ENCODE peak calls at places on chromosome 21, in six cellular contexts. One of them, this sample, is unnamed.

GRCh38 chr21:43764576-43765495 is 11.3 kb downstream of the CSTB start:
- DNase-seq in HepG2: no peak
- DNase-seq in K562: no peak
- DNase-seq in GM12878: no peak
- DNase-seq in SK-N-SH: no peak
- DNase-seq in H1: no peak
- DNase-seq in this sample: no peak

GRCh38 chr21:28776251-28776650 is 216.4 kb downstream of the LTN1 start:
- DNase-seq in GM12878: no peak
- DNase-seq in SK-N-SH: no peak
- DNase-seq in HepG2: no peak
- DNase-seq in K562: no peak
- DNase-seq in H1: no peak
- DNase-seq in this sample: no peak

GRCh38 chr21:29190920-29191319 is 60.5 kb downstream of the MAP3K7CL start:
- DNase-seq in HepG2: peak
- DNase-seq in SK-N-SH: no peak
- DNase-seq in H1: no peak
- DNase-seq in GM12878: no peak
- DNase-seq in K562: no peak
- DNase-seq in this sample: peak

GRCh38 chr21:35438643-35439404 is 389.7 kb upstream of the RUNX1 start:
- DNase-seq in K562: no peak
- DNase-seq in GM12878: peak
- DNase-seq in H1: no peak
- DNase-seq in SK-N-SH: no peak
- DNase-seq in HepG2: no peak
- DNase-seq in this sample: no peak

GRCh38 chr21:34544032-34544496 is 32.1 kb upstream of the KCNE1 start:
- DNase-seq in H1: peak
- DNase-seq in HepG2: peak
- DNase-seq in GM12878: no peak
- DNase-seq in SK-N-SH: peak
- DNase-seq in K562: peak
- DNase-seq in this sample: peak

GRCh38 chr21:10627316-10627863 is 106.0 kb downstream of the TPTE start:
- DNase-seq in HepG2: no peak
- DNase-seq in K562: no peak
- DNase-seq in GM12878: no peak
- DNase-seq in SK-N-SH: no peak
- DNase-seq in H1: no peak
- DNase-seq in this sample: no peak

GRCh38 chr21:39037807-39038405 is 145.3 kb downstream of the PSMG1 start:
- DNase-seq in H1: peak
- DNase-seq in SK-N-SH: no peak
- DNase-seq in GM12878: no peak
- DNase-seq in K562: peak
- DNase-seq in HepG2: no peak
- DNase-seq in this sample: no peak

GRCh38 chr21:37724201-37724600 is 192.1 kb downstream of the KCNJ6 start:
- DNase-seq in K562: no peak
- DNase-seq in GM12878: no peak
- DNase-seq in H1: no peak
- DNase-seq in SK-N-SH: no peak
- DNase-seq in HepG2: no peak
- DNase-seq in this sample: no peak

GRCh38 chr21:45366476-45366875 is 38.5 kb upstream of the COL18A1 start:
- DNase-seq in H1: no peak
- DNase-seq in HepG2: no peak
- DNase-seq in SK-N-SH: no peak
- DNase-seq in K562: no peak
- DNase-seq in GM12878: no peak
- DNase-seq in this sample: no peak

GRCh38 chr21:45365186-45365607 is 39.8 kb upstream of the COL18A1 start:
- DNase-seq in H1: no peak
- DNase-seq in GM12878: no peak
- DNase-seq in HepG2: no peak
- DNase-seq in SK-N-SH: no peak
- DNase-seq in K562: no peak
- DNase-seq in this sample: no peak

GRCh38 chr21:45365608-45366241 is 39.2 kb upstream of the COL18A1 start:
- DNase-seq in H1: no peak
- DNase-seq in SK-N-SH: no peak
- DNase-seq in HepG2: peak
- DNase-seq in K562: no peak
- DNase-seq in GM12878: no peak
- DNase-seq in this sample: peak

GRCh38 chr21:45366931-45367401 is 38.0 kb upstream of the COL18A1 start:
- DNase-seq in K562: peak
- DNase-seq in HepG2: peak
- DNase-seq in H1: no peak
- DNase-seq in GM12878: no peak
- DNase-seq in SK-N-SH: peak
- DNase-seq in this sample: peak

DNA sequence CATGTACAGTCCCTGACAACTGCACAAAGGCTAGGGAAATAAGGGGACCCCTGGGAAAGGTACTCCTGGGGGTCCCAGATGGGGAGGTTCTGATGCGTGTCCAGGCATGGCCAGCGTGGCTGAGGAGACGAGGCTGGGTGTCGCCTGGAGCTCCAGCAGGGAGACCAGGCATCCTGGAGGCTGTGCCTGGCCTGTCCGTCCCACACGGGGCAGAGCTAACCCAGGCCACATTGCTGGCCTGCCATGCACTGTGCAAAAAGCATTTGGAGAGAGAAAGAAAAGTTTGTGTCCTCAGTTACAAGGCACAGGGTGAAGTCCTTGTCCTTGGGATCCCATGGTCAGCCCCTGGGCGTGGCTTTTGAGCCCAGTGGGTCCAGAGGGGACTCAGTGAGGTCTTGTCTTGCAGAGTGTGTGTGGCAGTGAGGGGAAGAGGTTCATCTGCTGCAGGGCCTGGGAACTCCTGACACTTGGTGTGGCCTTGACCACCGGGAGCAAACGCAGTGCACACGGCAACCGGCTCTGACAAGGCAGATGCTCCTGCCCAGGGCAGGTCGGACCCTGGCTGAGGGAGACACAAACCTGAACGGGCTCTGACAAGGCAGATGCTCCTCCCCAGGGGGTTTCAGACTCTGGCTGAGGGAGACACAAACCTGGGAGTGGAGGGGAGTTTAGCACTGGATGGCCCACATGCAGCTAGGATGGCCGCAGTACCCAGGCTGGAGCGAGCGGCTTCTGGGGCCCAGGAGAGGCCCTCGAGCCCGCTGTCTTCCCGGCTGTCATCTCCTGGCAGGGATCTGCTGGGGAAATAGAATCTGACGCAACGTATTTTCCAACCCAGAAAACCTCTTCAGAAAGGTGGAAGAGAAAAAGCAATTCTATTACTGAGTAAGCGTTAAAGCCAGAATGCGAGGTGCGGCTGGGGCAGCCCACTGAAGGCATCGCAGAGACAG is 37.3 kb upstream of the COL18A1 start:
- DNase-seq in K562: no peak
- DNase-seq in GM12878: no peak
- DNase-seq in H1: no peak
- DNase-seq in HepG2: peak
- DNase-seq in SK-N-SH: peak
- DNase-seq in this sample: no peak
- TF ChIP-seq CHD2 in K562: no peak
- TF ChIP-seq CHD2 in GM12878: no peak
- TF ChIP-seq CHD2 in H1: no peak
- TF ChIP-seq CHD2 in HepG2: no peak
- TF ChIP-seq CHD2 in SK-N-SH: no peak
- TF ChIP-seq CHD2 in this sample: no peak

GRCh38 chr21:36583591-36583990 is 103.7 kb upstream of the CLDN14 start:
- DNase-seq in H1: no peak
- DNase-seq in HepG2: no peak
- DNase-seq in GM12878: no peak
- DNase-seq in SK-N-SH: no peak
- DNase-seq in K562: no peak
- DNase-seq in this sample: no peak

GRCh38 chr21:36584980-36585940 is 105.3 kb upstream of the CLDN14 start:
- DNase-seq in K562: no peak
- DNase-seq in SK-N-SH: no peak
- DNase-seq in H1: no peak
- DNase-seq in HepG2: no peak
- DNase-seq in GM12878: no peak
- DNase-seq in this sample: peak

GRCh38 chr21:36591326-36591970 is 107.5 kb upstream of the SIM2 start:
- DNase-seq in K562: no peak
- DNase-seq in SK-N-SH: no peak
- DNase-seq in GM12878: no peak
- DNase-seq in H1: no peak
- DNase-seq in HepG2: no peak
- DNase-seq in this sample: no peak

GRCh38 chr21:36587388-36587787 is 107.5 kb upstream of the CLDN14 start:
- DNase-seq in SK-N-SH: no peak
- DNase-seq in K562: no peak
- DNase-seq in HepG2: no peak
- DNase-seq in GM12878: no peak
- DNase-seq in H1: no peak
- DNase-seq in this sample: peak

DNA sequence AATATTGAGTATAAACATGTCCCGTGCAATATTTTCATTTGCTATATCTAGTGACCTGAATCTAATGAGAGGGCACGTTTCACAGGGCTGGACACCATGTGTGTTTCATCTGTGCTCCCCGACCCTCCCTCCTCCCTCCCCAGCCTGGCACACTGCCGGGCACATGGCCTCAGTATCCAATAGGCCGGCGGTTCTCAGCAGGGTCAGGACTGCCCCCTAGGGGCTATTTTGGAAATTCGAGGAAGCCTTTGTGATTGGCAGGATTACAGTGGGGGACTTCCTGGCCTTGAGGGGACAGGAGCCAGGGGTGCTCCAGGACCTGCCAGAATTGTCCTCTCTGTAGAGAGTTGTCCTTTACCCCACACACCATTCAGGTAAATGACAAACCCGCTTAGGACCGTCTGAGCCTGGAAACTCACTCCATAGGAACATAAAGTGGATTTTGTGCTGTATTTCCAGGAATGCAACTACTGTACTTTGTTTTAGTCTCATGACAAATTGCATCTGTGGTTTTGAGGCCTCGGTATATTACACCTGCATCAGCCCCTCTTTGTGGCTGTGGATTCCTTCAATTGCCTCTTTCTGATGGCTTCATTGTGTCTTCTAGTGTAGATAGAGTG is 109.5 kb upstream of the SIM2 start:
- DNase-seq in SK-N-SH: peak
- DNase-seq in GM12878: peak
- DNase-seq in HepG2: peak
- DNase-seq in H1: peak
- DNase-seq in K562: peak
- DNase-seq in this sample: peak
- TF ChIP-seq CHD2 in SK-N-SH: no peak
- TF ChIP-seq CHD2 in GM12878: no peak
- TF ChIP-seq CHD2 in HepG2: no peak
- TF ChIP-seq CHD2 in H1: no peak
- TF ChIP-seq CHD2 in K562: no peak
- TF ChIP-seq CHD2 in this sample: no peak

GRCh38 chr21:15688809-15689208 is 41.0 kb upstream of the USP25 start:
- DNase-seq in H1: no peak
- DNase-seq in K562: no peak
- DNase-seq in SK-N-SH: no peak
- DNase-seq in GM12878: no peak
- DNase-seq in HepG2: no peak
- DNase-seq in this sample: no peak
- TF ChIP-seq CHD2 in H1: no peak
- TF ChIP-seq CHD2 in K562: no peak
- TF ChIP-seq CHD2 in SK-N-SH: no peak
- TF ChIP-seq CHD2 in GM12878: no peak
- TF ChIP-seq CHD2 in HepG2: no peak
- TF ChIP-seq CHD2 in this sample: no peak

DNA sequence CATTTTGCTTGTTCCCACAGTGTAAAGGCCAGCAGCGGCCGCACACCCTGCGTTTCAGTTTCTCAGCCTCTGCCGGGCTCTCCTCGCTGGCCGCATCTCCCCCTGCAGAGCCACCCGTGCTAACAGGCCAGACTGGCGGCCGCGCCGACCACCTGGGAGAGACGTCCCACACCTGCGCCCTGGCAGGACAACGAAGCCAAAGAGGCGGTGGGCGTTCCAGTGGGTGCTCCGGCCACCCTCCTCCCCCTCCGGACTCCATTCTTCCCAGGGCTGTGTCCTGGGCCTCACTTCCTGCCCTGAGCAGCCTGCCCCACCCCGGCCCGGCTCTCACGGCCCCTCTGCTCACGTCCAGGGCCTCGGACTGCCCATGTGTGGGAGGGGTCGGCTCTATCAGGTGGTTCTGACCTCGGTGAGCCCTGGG is 31.9 kb upstream of the SLC19A1 start:
- DNase-seq in SK-N-SH: peak
- DNase-seq in H1: no peak
- DNase-seq in GM12878: no peak
- DNase-seq in HepG2: no peak
- DNase-seq in K562: no peak
- DNase-seq in this sample: no peak
- TF ChIP-seq CHD2 in SK-N-SH: no peak
- TF ChIP-seq CHD2 in H1: no peak
- TF ChIP-seq CHD2 in GM12878: no peak
- TF ChIP-seq CHD2 in HepG2: no peak
- TF ChIP-seq CHD2 in K562: no peak
- TF ChIP-seq CHD2 in this sample: no peak

GRCh38 chr21:32604484-32604883 is 7.7 kb downstream of the CFAP298 start:
- DNase-seq in K562: no peak
- DNase-seq in GM12878: no peak
- DNase-seq in HepG2: no peak
- DNase-seq in SK-N-SH: no peak
- DNase-seq in H1: peak
- DNase-seq in this sample: no peak
- TF ChIP-seq CHD2 in K562: no peak
- TF ChIP-seq CHD2 in GM12878: no peak
- TF ChIP-seq CHD2 in HepG2: no peak
- TF ChIP-seq CHD2 in SK-N-SH: no peak
- TF ChIP-seq CHD2 in H1: no peak
- TF ChIP-seq CHD2 in this sample: no peak

This sample was measured in A549.